ENCODE peak calls at places on chromosomes 3 and 15, in five cellular contexts. Y is AG04450, W is endothelial cell, A is hepatic stellate cell, O is occipital lobe. D is an unnamed sample.

GRCh38 chr3:186254676-186255665 is 107.1 kb downstream of the DGKG start:
- DNase-seq in Y (no peak), W (no peak), A (no peak), O (peak; percentile 19), D (no peak)

GRCh38 chr3:48891606-48892005 is 7.1 kb downstream of the SLC25A20 start:
- DNase-seq in Y (no peak), W (no peak), A (no peak), O (no peak), D (no peak)

GRCh38 chr3:175399156-175399840 is 540.2 kb downstream of the NAALADL2 start:
- DNase-seq in Y (no peak), W (no peak), A (no peak), O (no peak), D (no peak)

GRCh38 chr15:95620934-95621579 is 709.4 kb upstream of the NR2F2 start:
- DNase-seq in Y (peak; percentile 10), W (no peak), A (no peak), O (no peak), D (no peak)

GRCh38 chr3:45064512-45065372 is 38.6 kb downstream of the CLEC3B start:
- DNase-seq in Y (peak; percentile 41), W (no peak), A (no peak), O (no peak), D (no peak)

GRCh38 chr3:141302364-141303141 is 65.8 kb upstream of the ZBTB38 start:
- DNase-seq in Y (peak; percentile 23), W (no peak), A (peak; percentile 32), O (no peak), D (no peak)

GRCh38 chr3:48695113-48695753 is 9.5 kb upstream of the NCKIPSD start:
- DNase-seq in Y (no peak), W (no peak), A (peak; percentile 59), O (peak; percentile 28), D (peak; percentile 87)

GRCh38 chr3:189233225-189233858 is 61.6 kb downstream of the TPRG1 start:
- DNase-seq in Y (peak; percentile 23), W (peak; percentile 57), A (peak; percentile 31), O (peak; percentile 18), D (no peak)

GRCh38 chr3:80113331-80113730 is 345.5 kb upstream of the ROBO1 start:
- DNase-seq in Y (no peak), W (no peak), A (no peak), O (no peak), D (no peak)

GRCh38 chr15:62163847-62164499 is 1.1 kb downstream of the C2CD4B start:
- DNase-seq in Y (no peak), W (peak; percentile 44), A (no peak), O (no peak), D (no peak)

GRCh38 chr3:123816673-123817207 is 67.4 kb downstream of the MYLK start:
- DNase-seq in Y (peak; percentile 49), W (no peak), A (peak; percentile 71), O (no peak), D (no peak)

GRCh38 chr3:142896201-142896755 is 7.4 kb upstream of the PCOLCE2 start:
- DNase-seq in Y (no peak), W (no peak), A (peak; percentile 72), O (no peak), D (no peak)

GRCh38 chr3:37458162-37458895 is 283.9 kb upstream of the LRRFIP2 start:
- DNase-seq in Y (no peak), W (peak; percentile 47), A (no peak), O (no peak), D (no peak)

D was measured in coronary artery.